ENCODE peak calls at places on chromosomes 6 and 20, in nine cellular contexts. One of them, this sample, is unnamed.

GRCh38 chr20:2563116-2563515 is 26.7 kb downstream of the TMC2 start:
- DNase-seq in NCI-H1436: no peak
- DNase-seq in H9: no peak
- DNase-seq in activated T-helper 1 cell treated with anti-CD3 and anti-CD28 coated beads, Interleukin-2, amount 50 U/mL, for 16 hours: no peak
- DNase-seq in EL: no peak
- DNase-seq in activated CD4-positive, CD25-positive, alpha-beta regulatory T cell: no peak
- DNase-seq in aorta: no peak
- DNase-seq in small intestine: no peak
- DNase-seq in right cardiac atrium: no peak
- DNase-seq in this sample: no peak

GRCh38 chr6:1312193-1312443 is 220 bp downstream of the FOXQ1 start:
- DNase-seq in NCI-H1436: no peak
- DNase-seq in H9: no peak
- DNase-seq in activated T-helper 1 cell treated with anti-CD3 and anti-CD28 coated beads, Interleukin-2, amount 50 U/mL, for 16 hours: no peak
- DNase-seq in EL: no peak
- DNase-seq in activated CD4-positive, CD25-positive, alpha-beta regulatory T cell: no peak
- DNase-seq in aorta: no peak
- DNase-seq in small intestine: no peak
- DNase-seq in right cardiac atrium: no peak
- DNase-seq in this sample: no peak

GRCh38 chr6:72140795-72141194 is 254.4 kb downstream of the RIMS1 start:
- DNase-seq in NCI-H1436: no peak
- DNase-seq in H9: no peak
- DNase-seq in activated T-helper 1 cell treated with anti-CD3 and anti-CD28 coated beads, Interleukin-2, amount 50 U/mL, for 16 hours: no peak
- DNase-seq in EL: no peak
- DNase-seq in activated CD4-positive, CD25-positive, alpha-beta regulatory T cell: no peak
- DNase-seq in aorta: no peak
- DNase-seq in small intestine: no peak
- DNase-seq in right cardiac atrium: no peak
- DNase-seq in this sample: no peak

GRCh38 chr6:11848852-11849731 is 70.5 kb upstream of the ADTRP start:
- DNase-seq in NCI-H1436: no peak
- DNase-seq in H9: no peak
- DNase-seq in activated T-helper 1 cell treated with anti-CD3 and anti-CD28 coated beads, Interleukin-2, amount 50 U/mL, for 16 hours: no peak
- DNase-seq in EL: peak; percentile 50
- DNase-seq in activated CD4-positive, CD25-positive, alpha-beta regulatory T cell: no peak
- DNase-seq in aorta: no peak
- DNase-seq in small intestine: peak; percentile 5
- DNase-seq in right cardiac atrium: no peak
- DNase-seq in this sample: no peak

GRCh38 chr6:135173989-135174484 is 7.1 kb upstream of the MYB start:
- DNase-seq in NCI-H1436: no peak
- DNase-seq in H9: no peak
- DNase-seq in activated T-helper 1 cell treated with anti-CD3 and anti-CD28 coated beads, Interleukin-2, amount 50 U/mL, for 16 hours: no peak
- DNase-seq in EL: no peak
- DNase-seq in activated CD4-positive, CD25-positive, alpha-beta regulatory T cell: no peak
- DNase-seq in aorta: no peak
- DNase-seq in small intestine: no peak
- DNase-seq in right cardiac atrium: no peak
- DNase-seq in this sample: no peak

GRCh38 chr20:46547995-46548394 is 2.5 kb downstream of the OCSTAMP start:
- DNase-seq in NCI-H1436: no peak
- DNase-seq in H9: no peak
- DNase-seq in activated T-helper 1 cell treated with anti-CD3 and anti-CD28 coated beads, Interleukin-2, amount 50 U/mL, for 16 hours: no peak
- DNase-seq in EL: no peak
- DNase-seq in activated CD4-positive, CD25-positive, alpha-beta regulatory T cell: no peak
- DNase-seq in aorta: no peak
- DNase-seq in small intestine: no peak
- DNase-seq in right cardiac atrium: no peak
- DNase-seq in this sample: no peak

GRCh38 chr20:45968801-45969711 is 2.9 kb downstream of the ZNF335 start:
- DNase-seq in NCI-H1436: no peak
- DNase-seq in H9: peak; percentile 25
- DNase-seq in activated T-helper 1 cell treated with anti-CD3 and anti-CD28 coated beads, Interleukin-2, amount 50 U/mL, for 16 hours: no peak
- DNase-seq in EL: peak; percentile 84
- DNase-seq in activated CD4-positive, CD25-positive, alpha-beta regulatory T cell: no peak
- DNase-seq in aorta: peak; percentile 50
- DNase-seq in small intestine: no peak
- DNase-seq in right cardiac atrium: peak; percentile 64
- DNase-seq in this sample: no peak

GRCh38 chr6:77773157-77773822 is 120.5 kb downstream of the MEI4 start:
- DNase-seq in NCI-H1436: no peak
- DNase-seq in H9: no peak
- DNase-seq in activated T-helper 1 cell treated with anti-CD3 and anti-CD28 coated beads, Interleukin-2, amount 50 U/mL, for 16 hours: no peak
- DNase-seq in EL: no peak
- DNase-seq in activated CD4-positive, CD25-positive, alpha-beta regulatory T cell: no peak
- DNase-seq in aorta: no peak
- DNase-seq in small intestine: no peak
- DNase-seq in right cardiac atrium: no peak
- DNase-seq in this sample: no peak

GRCh38 chr20:30376767-30377658 is 880.5 kb upstream of the DEFB115 start:
- DNase-seq in NCI-H1436: peak; percentile 78
- DNase-seq in H9: peak; percentile 40
- DNase-seq in activated T-helper 1 cell treated with anti-CD3 and anti-CD28 coated beads, Interleukin-2, amount 50 U/mL, for 16 hours: peak; percentile 81
- DNase-seq in EL: peak; percentile 84
- DNase-seq in activated CD4-positive, CD25-positive, alpha-beta regulatory T cell: peak; percentile 79
- DNase-seq in aorta: peak; percentile 85
- DNase-seq in small intestine: peak; percentile 91
- DNase-seq in right cardiac atrium: peak; percentile 94
- DNase-seq in this sample: peak; percentile 52

GRCh38 chr6:46015119-46015968 is at the start of gene CLIC5:
- DNase-seq in NCI-H1436: no peak
- DNase-seq in H9: peak; percentile 37
- DNase-seq in activated T-helper 1 cell treated with anti-CD3 and anti-CD28 coated beads, Interleukin-2, amount 50 U/mL, for 16 hours: peak; percentile 11
- DNase-seq in EL: no peak
- DNase-seq in activated CD4-positive, CD25-positive, alpha-beta regulatory T cell: no peak
- DNase-seq in aorta: peak; percentile 50
- DNase-seq in small intestine: peak; percentile 52
- DNase-seq in right cardiac atrium: peak; percentile 88
- DNase-seq in this sample: no peak

GRCh38 chr6:170284866-170285469 is 5.9 kb downstream of the DLL1 start:
- DNase-seq in NCI-H1436: no peak
- DNase-seq in H9: no peak
- DNase-seq in activated T-helper 1 cell treated with anti-CD3 and anti-CD28 coated beads, Interleukin-2, amount 50 U/mL, for 16 hours: no peak
- DNase-seq in EL: no peak
- DNase-seq in activated CD4-positive, CD25-positive, alpha-beta regulatory T cell: no peak
- DNase-seq in aorta: no peak
- DNase-seq in small intestine: no peak
- DNase-seq in right cardiac atrium: no peak
- DNase-seq in this sample: no peak

GRCh38 chr6:44855562-44856494 is 468.3 kb downstream of the CDC5L start:
- DNase-seq in NCI-H1436: peak; percentile 8
- DNase-seq in H9: no peak
- DNase-seq in activated T-helper 1 cell treated with anti-CD3 and anti-CD28 coated beads, Interleukin-2, amount 50 U/mL, for 16 hours: no peak
- DNase-seq in EL: peak; percentile 35
- DNase-seq in activated CD4-positive, CD25-positive, alpha-beta regulatory T cell: no peak
- DNase-seq in aorta: no peak
- DNase-seq in small intestine: no peak
- DNase-seq in right cardiac atrium: no peak
- DNase-seq in this sample: no peak

GRCh38 chr6:32867022-32867477 is 13.1 kb downstream of the PSMB9 start:
- DNase-seq in NCI-H1436: no peak
- DNase-seq in H9: no peak
- DNase-seq in activated T-helper 1 cell treated with anti-CD3 and anti-CD28 coated beads, Interleukin-2, amount 50 U/mL, for 16 hours: no peak
- DNase-seq in EL: no peak
- DNase-seq in activated CD4-positive, CD25-positive, alpha-beta regulatory T cell: no peak
- DNase-seq in aorta: no peak
- DNase-seq in small intestine: peak; percentile 19
- DNase-seq in right cardiac atrium: no peak
- DNase-seq in this sample: no peak

GRCh38 chr20:58880994-58881752 is 28.7 kb downstream of the GNAS start:
- DNase-seq in NCI-H1436: no peak
- DNase-seq in H9: no peak
- DNase-seq in activated T-helper 1 cell treated with anti-CD3 and anti-CD28 coated beads, Interleukin-2, amount 50 U/mL, for 16 hours: no peak
- DNase-seq in EL: no peak
- DNase-seq in activated CD4-positive, CD25-positive, alpha-beta regulatory T cell: no peak
- DNase-seq in aorta: no peak
- DNase-seq in small intestine: no peak
- DNase-seq in right cardiac atrium: no peak
- DNase-seq in this sample: no peak

GRCh38 chr20:64095927-64096326 is 11.4 kb downstream of the NPBWR2 start:
- DNase-seq in NCI-H1436: no peak
- DNase-seq in H9: no peak
- DNase-seq in activated T-helper 1 cell treated with anti-CD3 and anti-CD28 coated beads, Interleukin-2, amount 50 U/mL, for 16 hours: no peak
- DNase-seq in EL: no peak
- DNase-seq in activated CD4-positive, CD25-positive, alpha-beta regulatory T cell: no peak
- DNase-seq in aorta: no peak
- DNase-seq in small intestine: no peak
- DNase-seq in right cardiac atrium: no peak
- DNase-seq in this sample: no peak

GRCh38 chr6:154984146-154984545 is 11.0 kb upstream of the TIAM2 start:
- DNase-seq in NCI-H1436: no peak
- DNase-seq in H9: no peak
- DNase-seq in activated T-helper 1 cell treated with anti-CD3 and anti-CD28 coated beads, Interleukin-2, amount 50 U/mL, for 16 hours: no peak
- DNase-seq in EL: peak; percentile 19
- DNase-seq in activated CD4-positive, CD25-positive, alpha-beta regulatory T cell: no peak
- DNase-seq in aorta: no peak
- DNase-seq in small intestine: no peak
- DNase-seq in right cardiac atrium: no peak
- DNase-seq in this sample: no peak

GRCh38 chr20:2521369-2522305 is 12.9 kb upstream of the ZNF343 start:
- DNase-seq in NCI-H1436: no peak
- DNase-seq in H9: peak; percentile 47
- DNase-seq in activated T-helper 1 cell treated with anti-CD3 and anti-CD28 coated beads, Interleukin-2, amount 50 U/mL, for 16 hours: no peak
- DNase-seq in EL: peak; percentile 42
- DNase-seq in activated CD4-positive, CD25-positive, alpha-beta regulatory T cell: no peak
- DNase-seq in aorta: no peak
- DNase-seq in small intestine: peak; percentile 43
- DNase-seq in right cardiac atrium: no peak
- DNase-seq in this sample: peak; percentile 6